ENCODE peak calls at places on chromosomes 1 and 21, in five cellular contexts. One of them, this sample, is unnamed.
A peak's percentile ranks its signal among the peaks of the same experiment; 100 is the strongest.

GRCh38 chr21:41445465-41445862 is 19.4 kb downstream of the MX1 start:
- DNase-seq in spleen: peak; percentile 69
- DNase-seq in cardiac muscle cell: no peak
- DNase-seq in upper lobe of right lung: no peak
- DNase-seq in endothelial cell: no peak
- DNase-seq in this sample: no peak

GRCh38 chr1:85884372-85885035 is 176.3 kb upstream of the ZNHIT6 start:
- DNase-seq in spleen: no peak
- DNase-seq in cardiac muscle cell: peak; percentile 34
- DNase-seq in upper lobe of right lung: no peak
- DNase-seq in endothelial cell: no peak
- DNase-seq in this sample: no peak

GRCh38 chr1:28860332-28861073 is 48.5 kb downstream of the OPRD1 start:
- DNase-seq in spleen: no peak
- DNase-seq in cardiac muscle cell: no peak
- DNase-seq in upper lobe of right lung: no peak
- DNase-seq in endothelial cell: no peak
- DNase-seq in this sample: no peak

GRCh38 chr1:53416264-53416663 is 42.9 kb upstream of the DMRTB1 start:
- DNase-seq in spleen: no peak
- DNase-seq in cardiac muscle cell: no peak
- DNase-seq in upper lobe of right lung: no peak
- DNase-seq in endothelial cell: no peak
- DNase-seq in this sample: no peak

GRCh38 chr21:29465528-29465927 is 166.8 kb downstream of the BACH1 start:
- DNase-seq in spleen: no peak
- DNase-seq in cardiac muscle cell: no peak
- DNase-seq in upper lobe of right lung: no peak
- DNase-seq in endothelial cell: no peak
- DNase-seq in this sample: no peak

GRCh38 chr1:108865316-108865910 is 8.5 kb upstream of the AKNAD1 start:
- DNase-seq in spleen: no peak
- DNase-seq in cardiac muscle cell: no peak
- DNase-seq in upper lobe of right lung: no peak
- DNase-seq in endothelial cell: no peak
- DNase-seq in this sample: no peak

GRCh38 chr1:47838562-47839459 is 158.4 kb downstream of the TRABD2B start:
- DNase-seq in spleen: peak; percentile 63
- DNase-seq in cardiac muscle cell: no peak
- DNase-seq in upper lobe of right lung: peak; percentile 30
- DNase-seq in endothelial cell: no peak
- DNase-seq in this sample: no peak

GRCh38 chr1:24047101-24047459 is 64.9 kb downstream of the MYOM3 start:
- DNase-seq in spleen: peak; percentile 12
- DNase-seq in cardiac muscle cell: no peak
- DNase-seq in upper lobe of right lung: peak; percentile 60
- DNase-seq in endothelial cell: no peak
- DNase-seq in this sample: peak; percentile 19

GRCh38 chr1:235160965-235161684 is at the start of gene RBM34:
- DNase-seq in spleen: peak; percentile 98
- DNase-seq in cardiac muscle cell: peak; percentile 93
- DNase-seq in upper lobe of right lung: peak; percentile 96
- DNase-seq in endothelial cell: peak; percentile 93
- DNase-seq in this sample: peak; percentile 55

GRCh38 chr1:41485605-41486004 is 1.1 kb upstream of the EDN2 start:
- DNase-seq in spleen: peak; percentile 67
- DNase-seq in cardiac muscle cell: no peak
- DNase-seq in upper lobe of right lung: no peak
- DNase-seq in endothelial cell: no peak
- DNase-seq in this sample: no peak

GRCh38 chr1:17170571-17170970 is 34.4 kb upstream of the PADI1 start:
- DNase-seq in spleen: no peak
- DNase-seq in cardiac muscle cell: no peak
- DNase-seq in upper lobe of right lung: no peak
- DNase-seq in endothelial cell: no peak
- DNase-seq in this sample: peak; percentile 77

GRCh38 chr1:170634293-170634692 is 29.6 kb upstream of the PRRX1 start:
- DNase-seq in spleen: no peak
- DNase-seq in cardiac muscle cell: no peak
- DNase-seq in upper lobe of right lung: no peak
- DNase-seq in endothelial cell: no peak
- DNase-seq in this sample: peak; percentile 70

GRCh38 chr1:200342511-200343400 is 67.1 kb downstream of the ZNF281 start:
- DNase-seq in spleen: no peak
- DNase-seq in cardiac muscle cell: no peak
- DNase-seq in upper lobe of right lung: no peak
- DNase-seq in endothelial cell: no peak
- DNase-seq in this sample: no peak

GRCh38 chr1:17305576-17306095 is 2.4 kb upstream of the PADI4 start:
- DNase-seq in spleen: peak; percentile 54
- DNase-seq in cardiac muscle cell: no peak
- DNase-seq in upper lobe of right lung: no peak
- DNase-seq in endothelial cell: no peak
- DNase-seq in this sample: no peak

GRCh38 chr1:169105434-169106094 is 926 bp upstream of the ATP1B1 start:
- DNase-seq in spleen: peak; percentile 90
- DNase-seq in cardiac muscle cell: peak; percentile 89
- DNase-seq in upper lobe of right lung: peak; percentile 97
- DNase-seq in endothelial cell: peak; percentile 57
- DNase-seq in this sample: no peak

GRCh38 chr1:221227872-221228337 is 348.7 kb downstream of the HLX start:
- DNase-seq in spleen: no peak
- DNase-seq in cardiac muscle cell: peak; percentile 2
- DNase-seq in upper lobe of right lung: no peak
- DNase-seq in endothelial cell: no peak
- DNase-seq in this sample: no peak

DNA sequence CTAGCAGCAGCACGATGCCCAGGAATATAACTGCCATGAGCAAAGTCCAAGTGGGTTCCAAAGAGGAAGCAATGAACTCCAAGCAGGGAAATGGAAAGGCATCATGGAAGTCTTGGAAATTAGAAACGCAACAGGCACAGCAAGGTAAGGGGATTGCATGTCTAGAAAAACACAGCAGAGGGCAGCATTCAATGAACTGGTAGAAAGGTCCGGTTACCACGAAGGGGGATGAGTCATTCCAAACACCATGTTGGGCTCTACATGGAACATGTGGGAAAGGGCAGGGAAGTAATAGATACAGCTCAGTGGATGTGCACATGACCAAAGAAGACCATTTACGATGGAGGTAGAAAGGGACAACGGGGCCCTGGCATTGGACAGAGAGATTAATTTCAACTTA is 36.4 kb downstream of the RXRG start:
- DNase-seq in spleen: no peak
- DNase-seq in cardiac muscle cell: peak; percentile 67
- DNase-seq in upper lobe of right lung: no peak
- DNase-seq in endothelial cell: peak; percentile 43
- DNase-seq in this sample: no peak
- TF ChIP-seq CTCF in spleen: peak; percentile 24
- TF ChIP-seq CTCF in cardiac muscle cell: peak; percentile 34
- TF ChIP-seq CTCF in upper lobe of right lung: peak; percentile 43
- TF ChIP-seq CTCF in endothelial cell: peak; percentile 39
- TF ChIP-seq CTCF in this sample: peak; percentile 35

GRCh38 chr21:42850866-42851391 is 28.4 kb downstream of the WDR4 start:
- DNase-seq in spleen: peak; percentile 86
- DNase-seq in cardiac muscle cell: peak; percentile 12
- DNase-seq in upper lobe of right lung: peak; percentile 72
- DNase-seq in endothelial cell: peak; percentile 63
- DNase-seq in this sample: no peak
- TF ChIP-seq CTCF in spleen: peak; percentile 59
- TF ChIP-seq CTCF in cardiac muscle cell: peak; percentile 36
- TF ChIP-seq CTCF in upper lobe of right lung: peak; percentile 30
- TF ChIP-seq CTCF in endothelial cell: peak; percentile 47
- TF ChIP-seq CTCF in this sample: peak; percentile 51

GRCh38 chr21:31895069-31895851 is 22.4 kb downstream of the HUNK start:
- DNase-seq in spleen: no peak
- DNase-seq in cardiac muscle cell: no peak
- DNase-seq in upper lobe of right lung: no peak
- DNase-seq in endothelial cell: no peak
- DNase-seq in this sample: no peak

GRCh38 chr21:31897311-31897710 is 24.5 kb downstream of the HUNK start:
- DNase-seq in spleen: no peak
- DNase-seq in cardiac muscle cell: no peak
- DNase-seq in upper lobe of right lung: no peak
- DNase-seq in endothelial cell: no peak
- DNase-seq in this sample: peak; percentile 44

GRCh38 chr21:31892686-31893085 is 19.9 kb downstream of the HUNK start:
- DNase-seq in spleen: no peak
- DNase-seq in cardiac muscle cell: no peak
- DNase-seq in upper lobe of right lung: no peak
- DNase-seq in endothelial cell: no peak
- DNase-seq in this sample: no peak

GRCh38 chr21:31894441-31894840 is 21.6 kb downstream of the HUNK start:
- DNase-seq in spleen: no peak
- DNase-seq in cardiac muscle cell: no peak
- DNase-seq in upper lobe of right lung: no peak
- DNase-seq in endothelial cell: no peak
- DNase-seq in this sample: no peak

GRCh38 chr21:31893841-31894240 is 21.0 kb downstream of the HUNK start:
- DNase-seq in spleen: no peak
- DNase-seq in cardiac muscle cell: no peak
- DNase-seq in upper lobe of right lung: no peak
- DNase-seq in endothelial cell: no peak
- DNase-seq in this sample: no peak
- TF ChIP-seq CTCF in spleen: no peak
- TF ChIP-seq CTCF in cardiac muscle cell: no peak
- TF ChIP-seq CTCF in upper lobe of right lung: no peak
- TF ChIP-seq CTCF in endothelial cell: no peak
- TF ChIP-seq CTCF in this sample: no peak

GRCh38 chr1:206608108-206608698 is 4.1 kb downstream of the EIF2D start:
- DNase-seq in spleen: no peak
- DNase-seq in cardiac muscle cell: peak; percentile 65
- DNase-seq in upper lobe of right lung: no peak
- DNase-seq in endothelial cell: peak; percentile 69
- DNase-seq in this sample: no peak

GRCh38 chr1:206612129-206612876 is at the start of gene EIF2D:
- DNase-seq in spleen: peak; percentile 99
- DNase-seq in cardiac muscle cell: peak; percentile 96
- DNase-seq in upper lobe of right lung: peak; percentile 97
- DNase-seq in endothelial cell: peak; percentile 100
- DNase-seq in this sample: no peak

GRCh38 chr1:206609229-206609991 is 2.9 kb downstream of the EIF2D start:
- DNase-seq in spleen: no peak
- DNase-seq in cardiac muscle cell: no peak
- DNase-seq in upper lobe of right lung: no peak
- DNase-seq in endothelial cell: no peak
- DNase-seq in this sample: no peak

GRCh38 chr1:206604861-206605260 is 7.4 kb downstream of the EIF2D start:
- DNase-seq in spleen: no peak
- DNase-seq in cardiac muscle cell: no peak
- DNase-seq in upper lobe of right lung: no peak
- DNase-seq in endothelial cell: no peak
- DNase-seq in this sample: no peak

GRCh38 chr1:206606867-206607266 is 5.4 kb downstream of the EIF2D start:
- DNase-seq in spleen: no peak
- DNase-seq in cardiac muscle cell: no peak
- DNase-seq in upper lobe of right lung: no peak
- DNase-seq in endothelial cell: no peak
- DNase-seq in this sample: no peak
- TF ChIP-seq CTCF in spleen: no peak
- TF ChIP-seq CTCF in cardiac muscle cell: peak; percentile 39
- TF ChIP-seq CTCF in upper lobe of right lung: peak; percentile 12
- TF ChIP-seq CTCF in endothelial cell: peak; percentile 60
- TF ChIP-seq CTCF in this sample: peak; percentile 51

GRCh38 chr1:15958788-15959187 is 17.1 kb downstream of the ZBTB17 start:
- DNase-seq in spleen: peak; percentile 33
- DNase-seq in cardiac muscle cell: no peak
- DNase-seq in upper lobe of right lung: no peak
- DNase-seq in endothelial cell: no peak
- DNase-seq in this sample: no peak

GRCh38 chr1:15958111-15958510 is 17.8 kb downstream of the ZBTB17 start:
- DNase-seq in spleen: peak; percentile 40
- DNase-seq in cardiac muscle cell: no peak
- DNase-seq in upper lobe of right lung: no peak
- DNase-seq in endothelial cell: no peak
- DNase-seq in this sample: no peak

GRCh38 chr1:15956150-15956549 is 19.8 kb downstream of the ZBTB17 start:
- DNase-seq in spleen: no peak
- DNase-seq in cardiac muscle cell: peak; percentile 49
- DNase-seq in upper lobe of right lung: no peak
- DNase-seq in endothelial cell: no peak
- DNase-seq in this sample: no peak

GRCh38 chr1:15955552-15955951 is 20.3 kb downstream of the ZBTB17 start:
- DNase-seq in spleen: no peak
- DNase-seq in cardiac muscle cell: no peak
- DNase-seq in upper lobe of right lung: no peak
- DNase-seq in endothelial cell: no peak
- DNase-seq in this sample: no peak

GRCh38 chr1:15957221-15958090 is 18.4 kb downstream of the ZBTB17 start:
- DNase-seq in spleen: peak; percentile 61
- DNase-seq in cardiac muscle cell: peak; percentile 47
- DNase-seq in upper lobe of right lung: no peak
- DNase-seq in endothelial cell: peak; percentile 41
- DNase-seq in this sample: no peak
- TF ChIP-seq CTCF in spleen: no peak
- TF ChIP-seq CTCF in cardiac muscle cell: peak; percentile 47
- TF ChIP-seq CTCF in upper lobe of right lung: no peak
- TF ChIP-seq CTCF in endothelial cell: peak; percentile 60
- TF ChIP-seq CTCF in this sample: peak; percentile 60

GRCh38 chr21:18524097-18524496 is 120.5 kb upstream of the TMPRSS15 start:
- DNase-seq in spleen: no peak
- DNase-seq in cardiac muscle cell: no peak
- DNase-seq in upper lobe of right lung: no peak
- DNase-seq in endothelial cell: no peak
- DNase-seq in this sample: no peak

DNA sequence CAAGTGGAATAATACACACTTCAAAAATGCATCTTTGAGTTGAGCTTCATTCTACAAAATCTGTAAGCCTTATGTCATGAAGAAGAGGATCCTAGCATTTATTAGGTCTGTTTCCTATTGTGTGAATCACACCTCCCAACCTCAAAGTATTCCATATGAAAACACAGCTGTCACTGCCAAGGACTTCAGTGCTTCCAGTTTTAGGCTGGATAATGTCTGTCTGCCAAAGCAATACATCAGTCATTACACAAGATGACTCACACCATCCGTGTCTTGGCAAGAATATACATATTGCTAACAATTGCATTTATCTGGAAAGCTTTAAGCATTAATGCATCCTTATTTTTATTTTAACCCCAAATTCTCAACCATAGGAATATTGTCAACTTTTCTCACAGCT is 125.7 kb upstream of the TMPRSS15 start:
- DNase-seq in spleen: no peak
- DNase-seq in cardiac muscle cell: no peak
- DNase-seq in upper lobe of right lung: no peak
- DNase-seq in endothelial cell: no peak
- DNase-seq in this sample: no peak
- TF ChIP-seq CTCF in spleen: no peak
- TF ChIP-seq CTCF in cardiac muscle cell: no peak
- TF ChIP-seq CTCF in upper lobe of right lung: no peak
- TF ChIP-seq CTCF in endothelial cell: no peak
- TF ChIP-seq CTCF in this sample: no peak

This sample was measured in BJ.